ENCODE peak calls at places on chromosomes 7 and 10, in ten cellular contexts. One of them, this sample, is unnamed.

GRCh38 chr7:42972703-42973500 is 40.7 kb downstream of the MRPL32 start:
- DNase-seq in Karpas-422: peak; percentile 49
- DNase-seq in pancreas: no peak
- DNase-seq in stimulated activated CD8-positive, alpha-beta memory T cell treated with anti-CD3 and anti-CD28 coated beads, Interleukin-4, amount 100 ng/mL, for 48 hours: no peak
- DNase-seq in T follicular helper cell: no peak
- DNase-seq in body of pancreas: peak; percentile 37
- DNase-seq in EL: peak; percentile 93
- DNase-seq in HS-5: peak; percentile 100
- DNase-seq in GM10248: no peak
- DNase-seq in GM03348: peak; percentile 76
- DNase-seq in this sample: peak; percentile 72

GRCh38 chr10:95295031-95295755 is 4.4 kb upstream of the PDLIM1 start:
- DNase-seq in Karpas-422: peak; percentile 86
- DNase-seq in T follicular helper cell: no peak
- DNase-seq in stimulated activated CD8-positive, alpha-beta memory T cell treated with anti-CD3 and anti-CD28 coated beads, Interleukin-4, amount 100 ng/mL, for 48 hours: peak; percentile 58
- DNase-seq in GM10248: peak; percentile 86
- DNase-seq in GM03348: peak; percentile 24
- DNase-seq in EL: peak; percentile 59
- DNase-seq in pancreas: peak; percentile 41
- DNase-seq in HS-5: no peak
- DNase-seq in body of pancreas: peak; percentile 60
- DNase-seq in this sample: no peak

GRCh38 chr10:9305018-9305655 is 1250.6 kb downstream of the GATA3 start:
- DNase-seq in GM10248: no peak
- DNase-seq in stimulated activated CD8-positive, alpha-beta memory T cell treated with anti-CD3 and anti-CD28 coated beads, Interleukin-4, amount 100 ng/mL, for 48 hours: no peak
- DNase-seq in body of pancreas: no peak
- DNase-seq in Karpas-422: peak; percentile 58
- DNase-seq in pancreas: no peak
- DNase-seq in HS-5: no peak
- DNase-seq in T follicular helper cell: no peak
- DNase-seq in GM03348: peak; percentile 21
- DNase-seq in EL: peak; percentile 8
- DNase-seq in this sample: peak; percentile 32

GRCh38 chr7:34806831-34807230 is 148.8 kb downstream of the NPSR1 start:
- DNase-seq in GM10248: no peak
- DNase-seq in HS-5: no peak
- DNase-seq in GM03348: no peak
- DNase-seq in stimulated activated CD8-positive, alpha-beta memory T cell treated with anti-CD3 and anti-CD28 coated beads, Interleukin-4, amount 100 ng/mL, for 48 hours: no peak
- DNase-seq in T follicular helper cell: no peak
- DNase-seq in body of pancreas: no peak
- DNase-seq in pancreas: no peak
- DNase-seq in EL: no peak
- DNase-seq in Karpas-422: no peak
- DNase-seq in this sample: no peak

GRCh38 chr10:69237528-69238159 is 17.5 kb downstream of the HKDC1 start:
- DNase-seq in GM03348: peak; percentile 91
- DNase-seq in Karpas-422: peak; percentile 94
- DNase-seq in EL: peak; percentile 78
- DNase-seq in GM10248: peak; percentile 87
- DNase-seq in pancreas: peak; percentile 86
- DNase-seq in body of pancreas: peak; percentile 84
- DNase-seq in stimulated activated CD8-positive, alpha-beta memory T cell treated with anti-CD3 and anti-CD28 coated beads, Interleukin-4, amount 100 ng/mL, for 48 hours: peak; percentile 95
- DNase-seq in T follicular helper cell: peak; percentile 77
- DNase-seq in HS-5: peak; percentile 53
- DNase-seq in this sample: peak; percentile 98

GRCh38 chr10:5583525-5584175 is 58.9 kb downstream of the CALML3 start:
- DNase-seq in GM10248: no peak
- DNase-seq in EL: no peak
- DNase-seq in HS-5: no peak
- DNase-seq in pancreas: peak; percentile 82
- DNase-seq in T follicular helper cell: no peak
- DNase-seq in Karpas-422: peak; percentile 58
- DNase-seq in stimulated activated CD8-positive, alpha-beta memory T cell treated with anti-CD3 and anti-CD28 coated beads, Interleukin-4, amount 100 ng/mL, for 48 hours: no peak
- DNase-seq in body of pancreas: peak; percentile 81
- DNase-seq in GM03348: no peak
- DNase-seq in this sample: peak; percentile 84

GRCh38 chr10:46308666-46309450 is 22.1 kb downstream of the ANTXRL start:
- DNase-seq in HS-5: no peak
- DNase-seq in pancreas: no peak
- DNase-seq in body of pancreas: peak; percentile 6
- DNase-seq in GM03348: no peak
- DNase-seq in GM10248: no peak
- DNase-seq in Karpas-422: no peak
- DNase-seq in T follicular helper cell: no peak
- DNase-seq in EL: no peak
- DNase-seq in stimulated activated CD8-positive, alpha-beta memory T cell treated with anti-CD3 and anti-CD28 coated beads, Interleukin-4, amount 100 ng/mL, for 48 hours: no peak
- DNase-seq in this sample: no peak

GRCh38 chr7:473211-473734 is 46.4 kb downstream of the PDGFA start:
- DNase-seq in pancreas: no peak
- DNase-seq in stimulated activated CD8-positive, alpha-beta memory T cell treated with anti-CD3 and anti-CD28 coated beads, Interleukin-4, amount 100 ng/mL, for 48 hours: no peak
- DNase-seq in body of pancreas: peak; percentile 8
- DNase-seq in GM03348: no peak
- DNase-seq in GM10248: no peak
- DNase-seq in Karpas-422: no peak
- DNase-seq in T follicular helper cell: no peak
- DNase-seq in HS-5: no peak
- DNase-seq in EL: no peak
- DNase-seq in this sample: no peak

GRCh38 chr7:148698397-148699023 is at the start of gene CUL1:
- DNase-seq in GM03348: peak; percentile 93
- DNase-seq in GM10248: peak; percentile 81
- DNase-seq in Karpas-422: peak; percentile 86
- DNase-seq in pancreas: peak; percentile 90
- DNase-seq in EL: peak; percentile 73
- DNase-seq in body of pancreas: peak; percentile 86
- DNase-seq in T follicular helper cell: peak; percentile 79
- DNase-seq in stimulated activated CD8-positive, alpha-beta memory T cell treated with anti-CD3 and anti-CD28 coated beads, Interleukin-4, amount 100 ng/mL, for 48 hours: peak; percentile 85
- DNase-seq in HS-5: no peak
- DNase-seq in this sample: peak; percentile 66

GRCh38 chr10:127740596-127740995 is 3.6 kb downstream of the FOXI2 start:
- DNase-seq in T follicular helper cell: no peak
- DNase-seq in stimulated activated CD8-positive, alpha-beta memory T cell treated with anti-CD3 and anti-CD28 coated beads, Interleukin-4, amount 100 ng/mL, for 48 hours: no peak
- DNase-seq in body of pancreas: no peak
- DNase-seq in GM10248: no peak
- DNase-seq in GM03348: no peak
- DNase-seq in HS-5: no peak
- DNase-seq in Karpas-422: no peak
- DNase-seq in pancreas: no peak
- DNase-seq in EL: no peak
- DNase-seq in this sample: peak; percentile 26

GRCh38 chr10:116056445-116057293 is 216.3 kb downstream of the GFRA1 start:
- DNase-seq in Karpas-422: no peak
- DNase-seq in GM03348: peak; percentile 38
- DNase-seq in HS-5: no peak
- DNase-seq in stimulated activated CD8-positive, alpha-beta memory T cell treated with anti-CD3 and anti-CD28 coated beads, Interleukin-4, amount 100 ng/mL, for 48 hours: no peak
- DNase-seq in pancreas: no peak
- DNase-seq in body of pancreas: peak; percentile 18
- DNase-seq in T follicular helper cell: no peak
- DNase-seq in EL: no peak
- DNase-seq in GM10248: no peak
- DNase-seq in this sample: no peak

GRCh38 chr7:30893357-30893756 is 18.3 kb upstream of the AQP1 start:
- DNase-seq in GM10248: no peak
- DNase-seq in GM03348: no peak
- DNase-seq in stimulated activated CD8-positive, alpha-beta memory T cell treated with anti-CD3 and anti-CD28 coated beads, Interleukin-4, amount 100 ng/mL, for 48 hours: no peak
- DNase-seq in body of pancreas: peak; percentile 64
- DNase-seq in EL: no peak
- DNase-seq in HS-5: no peak
- DNase-seq in Karpas-422: no peak
- DNase-seq in T follicular helper cell: no peak
- DNase-seq in pancreas: no peak
- DNase-seq in this sample: no peak

GRCh38 chr10:30591249-30591670 is 38.3 kb downstream of the LYZL2 start:
- DNase-seq in Karpas-422: peak; percentile 73
- DNase-seq in body of pancreas: peak; percentile 45
- DNase-seq in T follicular helper cell: peak; percentile 33
- DNase-seq in pancreas: no peak
- DNase-seq in EL: peak; percentile 59
- DNase-seq in stimulated activated CD8-positive, alpha-beta memory T cell treated with anti-CD3 and anti-CD28 coated beads, Interleukin-4, amount 100 ng/mL, for 48 hours: peak; percentile 39
- DNase-seq in GM10248: peak; percentile 47
- DNase-seq in GM03348: peak; percentile 64
- DNase-seq in HS-5: no peak
- DNase-seq in this sample: peak; percentile 61

GRCh38 chr10:48509974-48510692 is 94.7 kb downstream of the ARHGAP22 start:
- DNase-seq in pancreas: no peak
- DNase-seq in Karpas-422: peak; percentile 76
- DNase-seq in T follicular helper cell: no peak
- DNase-seq in body of pancreas: no peak
- DNase-seq in GM03348: no peak
- DNase-seq in HS-5: no peak
- DNase-seq in EL: no peak
- DNase-seq in stimulated activated CD8-positive, alpha-beta memory T cell treated with anti-CD3 and anti-CD28 coated beads, Interleukin-4, amount 100 ng/mL, for 48 hours: peak; percentile 28
- DNase-seq in GM10248: peak; percentile 49
- DNase-seq in this sample: peak; percentile 56

GRCh38 chr10:28095791-28096367 is 97.0 kb upstream of the ODAD2 start:
- DNase-seq in GM10248: no peak
- DNase-seq in EL: no peak
- DNase-seq in HS-5: no peak
- DNase-seq in body of pancreas: no peak
- DNase-seq in Karpas-422: no peak
- DNase-seq in T follicular helper cell: no peak
- DNase-seq in GM03348: peak; percentile 13
- DNase-seq in stimulated activated CD8-positive, alpha-beta memory T cell treated with anti-CD3 and anti-CD28 coated beads, Interleukin-4, amount 100 ng/mL, for 48 hours: no peak
- DNase-seq in pancreas: no peak
- DNase-seq in this sample: no peak

GRCh38 chr10:126259883-126260282 is 128.4 kb downstream of the ADAM12 start:
- DNase-seq in stimulated activated CD8-positive, alpha-beta memory T cell treated with anti-CD3 and anti-CD28 coated beads, Interleukin-4, amount 100 ng/mL, for 48 hours: no peak
- DNase-seq in Karpas-422: no peak
- DNase-seq in HS-5: no peak
- DNase-seq in GM03348: no peak
- DNase-seq in GM10248: no peak
- DNase-seq in pancreas: no peak
- DNase-seq in T follicular helper cell: no peak
- DNase-seq in EL: no peak
- DNase-seq in body of pancreas: no peak
- DNase-seq in this sample: peak; percentile 14